ENCODE peak calls at places on chromosome 2, in six cellular contexts. One of them, this sample, is unnamed.

GRCh38 chr2:236654496-236654895 is 84.9 kb downstream of the ACKR3 start:
- DNase-seq in neural progenitor cell: no peak
- DNase-seq in LHCN-M2: no peak
- DNase-seq in activated CD8-positive, alpha-beta T cell treated with anti-CD3 and anti-CD28 coated beads for 36 hours: no peak
- DNase-seq in heart left ventricle: no peak
- DNase-seq in astrocyte: no peak
- DNase-seq in this sample: no peak

GRCh38 chr2:72326759-72327158 is 179.1 kb upstream of the CYP26B1 start:
- DNase-seq in activated CD8-positive, alpha-beta T cell treated with anti-CD3 and anti-CD28 coated beads for 36 hours: peak
- DNase-seq in heart left ventricle: no peak
- DNase-seq in astrocyte: peak
- DNase-seq in LHCN-M2: peak
- DNase-seq in neural progenitor cell: no peak
- DNase-seq in this sample: no peak

GRCh38 chr2:179877601-179878364 is 16.4 kb upstream of the ZNF385B start:
- DNase-seq in activated CD8-positive, alpha-beta T cell treated with anti-CD3 and anti-CD28 coated beads for 36 hours: no peak
- DNase-seq in heart left ventricle: no peak
- DNase-seq in neural progenitor cell: no peak
- DNase-seq in astrocyte: no peak
- DNase-seq in LHCN-M2: no peak
- DNase-seq in this sample: no peak

GRCh38 chr2:167411367-167411766 is 523.1 kb downstream of the XIRP2 start:
- DNase-seq in heart left ventricle: no peak
- DNase-seq in activated CD8-positive, alpha-beta T cell treated with anti-CD3 and anti-CD28 coated beads for 36 hours: no peak
- DNase-seq in neural progenitor cell: no peak
- DNase-seq in astrocyte: no peak
- DNase-seq in LHCN-M2: no peak
- DNase-seq in this sample: no peak

GRCh38 chr2:53964237-53964952 is 6.4 kb downstream of the PSME4 start:
- DNase-seq in activated CD8-positive, alpha-beta T cell treated with anti-CD3 and anti-CD28 coated beads for 36 hours: peak
- DNase-seq in neural progenitor cell: no peak
- DNase-seq in heart left ventricle: no peak
- DNase-seq in astrocyte: no peak
- DNase-seq in LHCN-M2: no peak
- DNase-seq in this sample: no peak

GRCh38 chr2:205405752-205406151 is 276.5 kb upstream of the NRP2 start:
- DNase-seq in heart left ventricle: no peak
- DNase-seq in neural progenitor cell: no peak
- DNase-seq in LHCN-M2: peak
- DNase-seq in activated CD8-positive, alpha-beta T cell treated with anti-CD3 and anti-CD28 coated beads for 36 hours: no peak
- DNase-seq in astrocyte: peak
- DNase-seq in this sample: no peak

GRCh38 chr2:23414876-23415275 is 29.9 kb downstream of the KLHL29 start:
- DNase-seq in astrocyte: no peak
- DNase-seq in LHCN-M2: peak
- DNase-seq in activated CD8-positive, alpha-beta T cell treated with anti-CD3 and anti-CD28 coated beads for 36 hours: no peak
- DNase-seq in heart left ventricle: no peak
- DNase-seq in neural progenitor cell: peak
- DNase-seq in this sample: peak

GRCh38 chr2:88600038-88600465 is 27.2 kb downstream of the EIF2AK3 start:
- DNase-seq in LHCN-M2: peak
- DNase-seq in astrocyte: peak
- DNase-seq in heart left ventricle: peak
- DNase-seq in activated CD8-positive, alpha-beta T cell treated with anti-CD3 and anti-CD28 coated beads for 36 hours: peak
- DNase-seq in neural progenitor cell: peak
- DNase-seq in this sample: peak

GRCh38 chr2:227785293-227785692 is 28.3 kb upstream of the CCL20 start:
- DNase-seq in heart left ventricle: no peak
- DNase-seq in activated CD8-positive, alpha-beta T cell treated with anti-CD3 and anti-CD28 coated beads for 36 hours: no peak
- DNase-seq in astrocyte: no peak
- DNase-seq in LHCN-M2: no peak
- DNase-seq in neural progenitor cell: peak
- DNase-seq in this sample: no peak

GRCh38 chr2:14806567-14807077 is 174.1 kb downstream of the LRATD1 start:
- DNase-seq in heart left ventricle: no peak
- DNase-seq in astrocyte: no peak
- DNase-seq in activated CD8-positive, alpha-beta T cell treated with anti-CD3 and anti-CD28 coated beads for 36 hours: no peak
- DNase-seq in neural progenitor cell: no peak
- DNase-seq in LHCN-M2: no peak
- DNase-seq in this sample: no peak

GRCh38 chr2:38164881-38165280 is 88.9 kb upstream of the CYP1B1 start:
- DNase-seq in neural progenitor cell: no peak
- DNase-seq in astrocyte: no peak
- DNase-seq in LHCN-M2: peak
- DNase-seq in heart left ventricle: no peak
- DNase-seq in activated CD8-positive, alpha-beta T cell treated with anti-CD3 and anti-CD28 coated beads for 36 hours: no peak
- DNase-seq in this sample: no peak

GRCh38 chr2:45168731-45169338 is 159.6 kb upstream of the SIX2 start:
- DNase-seq in activated CD8-positive, alpha-beta T cell treated with anti-CD3 and anti-CD28 coated beads for 36 hours: peak
- DNase-seq in heart left ventricle: no peak
- DNase-seq in neural progenitor cell: peak
- DNase-seq in LHCN-M2: peak
- DNase-seq in astrocyte: no peak
- DNase-seq in this sample: no peak

GRCh38 chr2:217360781-217361485 is 501.1 kb upstream of the TNP1 start:
- DNase-seq in heart left ventricle: peak
- DNase-seq in activated CD8-positive, alpha-beta T cell treated with anti-CD3 and anti-CD28 coated beads for 36 hours: no peak
- DNase-seq in neural progenitor cell: no peak
- DNase-seq in LHCN-M2: peak
- DNase-seq in astrocyte: peak
- DNase-seq in this sample: peak

GRCh38 chr2:241636182-241636982 is 576 bp downstream of the THAP4 start:
- DNase-seq in activated CD8-positive, alpha-beta T cell treated with anti-CD3 and anti-CD28 coated beads for 36 hours: peak
- DNase-seq in LHCN-M2: peak
- DNase-seq in heart left ventricle: no peak
- DNase-seq in neural progenitor cell: peak
- DNase-seq in astrocyte: no peak
- DNase-seq in this sample: peak

GRCh38 chr2:55771612-55772011 is 78.0 kb upstream of the PNPT1 start:
- DNase-seq in LHCN-M2: peak
- DNase-seq in neural progenitor cell: peak
- DNase-seq in astrocyte: peak
- DNase-seq in heart left ventricle: no peak
- DNase-seq in activated CD8-positive, alpha-beta T cell treated with anti-CD3 and anti-CD28 coated beads for 36 hours: no peak
- DNase-seq in this sample: no peak

GRCh38 chr2:112692914-112693313 is 27.9 kb upstream of the NT5DC4 start:
- DNase-seq in heart left ventricle: no peak
- DNase-seq in activated CD8-positive, alpha-beta T cell treated with anti-CD3 and anti-CD28 coated beads for 36 hours: peak
- DNase-seq in neural progenitor cell: no peak
- DNase-seq in astrocyte: peak
- DNase-seq in LHCN-M2: no peak
- DNase-seq in this sample: no peak

GRCh38 chr2:158998486-158999248 is 30.2 kb downstream of the TANC1 start:
- DNase-seq in heart left ventricle: no peak
- DNase-seq in LHCN-M2: peak
- DNase-seq in neural progenitor cell: no peak
- DNase-seq in activated CD8-positive, alpha-beta T cell treated with anti-CD3 and anti-CD28 coated beads for 36 hours: no peak
- DNase-seq in astrocyte: peak
- DNase-seq in this sample: no peak

GRCh38 chr2:182509-183122 is 81.2 kb downstream of the SH3YL1 start:
- DNase-seq in LHCN-M2: peak
- DNase-seq in astrocyte: no peak
- DNase-seq in neural progenitor cell: peak
- DNase-seq in heart left ventricle: no peak
- DNase-seq in activated CD8-positive, alpha-beta T cell treated with anti-CD3 and anti-CD28 coated beads for 36 hours: no peak
- DNase-seq in this sample: no peak

This sample was measured in K562.